ENCODE peak calls at places on chromosomes 11 and 22, in eight cellular contexts. One of them, this sample, is unnamed.

GRCh38 chr11:57288771-57289579 is 35.8 kb downstream of the TNKS1BP1 start:
- DNase-seq in PC-3: peak
- DNase-seq in activated CD4-positive, alpha-beta T cell treated with anti-CD3 and anti-CD28 coated beads, Interleukin-2, amount 50 U/mL, for 4 hours: no peak
- DNase-seq in neural crest cell: peak
- DNase-seq in fibroblast of lung: peak
- DNase-seq in Kasumi-1: no peak
- DNase-seq in GM23338: peak
- DNase-seq in breast epithelium: no peak
- DNase-seq in this sample: peak

GRCh38 chr11:225734-226453 is 10.2 kb downstream of the SIRT3 start:
- DNase-seq in fibroblast of lung: peak
- DNase-seq in activated CD4-positive, alpha-beta T cell treated with anti-CD3 and anti-CD28 coated beads, Interleukin-2, amount 50 U/mL, for 4 hours: no peak
- DNase-seq in GM23338: no peak
- DNase-seq in breast epithelium: no peak
- DNase-seq in PC-3: no peak
- DNase-seq in neural crest cell: no peak
- DNase-seq in Kasumi-1: peak
- DNase-seq in this sample: no peak

GRCh38 chr11:64970731-64971151 is 1.2 kb downstream of the MAJIN start:
- DNase-seq in PC-3: peak
- DNase-seq in GM23338: no peak
- DNase-seq in activated CD4-positive, alpha-beta T cell treated with anti-CD3 and anti-CD28 coated beads, Interleukin-2, amount 50 U/mL, for 4 hours: no peak
- DNase-seq in breast epithelium: no peak
- DNase-seq in Kasumi-1: no peak
- DNase-seq in fibroblast of lung: no peak
- DNase-seq in neural crest cell: no peak
- DNase-seq in this sample: peak

GRCh38 chr11:123518496-123519054 is 88.5 kb downstream of the GRAMD1B start:
- DNase-seq in Kasumi-1: no peak
- DNase-seq in activated CD4-positive, alpha-beta T cell treated with anti-CD3 and anti-CD28 coated beads, Interleukin-2, amount 50 U/mL, for 4 hours: no peak
- DNase-seq in PC-3: peak
- DNase-seq in fibroblast of lung: no peak
- DNase-seq in breast epithelium: no peak
- DNase-seq in neural crest cell: no peak
- DNase-seq in GM23338: no peak
- DNase-seq in this sample: no peak

GRCh38 chr22:36881504-36882245 is 20.9 kb downstream of the NCF4 start:
- DNase-seq in fibroblast of lung: peak
- DNase-seq in GM23338: no peak
- DNase-seq in neural crest cell: no peak
- DNase-seq in Kasumi-1: peak
- DNase-seq in breast epithelium: no peak
- DNase-seq in PC-3: no peak
- DNase-seq in activated CD4-positive, alpha-beta T cell treated with anti-CD3 and anti-CD28 coated beads, Interleukin-2, amount 50 U/mL, for 4 hours: no peak
- DNase-seq in this sample: no peak

GRCh38 chr11:65419460-65419772 is 3.2 kb upstream of the NEAT1 start:
- DNase-seq in Kasumi-1: no peak
- DNase-seq in activated CD4-positive, alpha-beta T cell treated with anti-CD3 and anti-CD28 coated beads, Interleukin-2, amount 50 U/mL, for 4 hours: no peak
- DNase-seq in fibroblast of lung: no peak
- DNase-seq in GM23338: no peak
- DNase-seq in neural crest cell: no peak
- DNase-seq in breast epithelium: no peak
- DNase-seq in PC-3: no peak
- DNase-seq in this sample: no peak

GRCh38 chr11:33475999-33476398 is 218.8 kb downstream of the HIPK3 start:
- DNase-seq in GM23338: no peak
- DNase-seq in neural crest cell: no peak
- DNase-seq in activated CD4-positive, alpha-beta T cell treated with anti-CD3 and anti-CD28 coated beads, Interleukin-2, amount 50 U/mL, for 4 hours: no peak
- DNase-seq in breast epithelium: no peak
- DNase-seq in Kasumi-1: no peak
- DNase-seq in fibroblast of lung: peak
- DNase-seq in PC-3: peak
- DNase-seq in this sample: peak

GRCh38 chr22:27986459-27986858 is 67.4 kb upstream of the PITPNB start:
- DNase-seq in neural crest cell: no peak
- DNase-seq in activated CD4-positive, alpha-beta T cell treated with anti-CD3 and anti-CD28 coated beads, Interleukin-2, amount 50 U/mL, for 4 hours: no peak
- DNase-seq in breast epithelium: no peak
- DNase-seq in fibroblast of lung: no peak
- DNase-seq in Kasumi-1: no peak
- DNase-seq in PC-3: no peak
- DNase-seq in GM23338: no peak
- DNase-seq in this sample: no peak

GRCh38 chr11:117720061-117720511 is 76.9 kb downstream of the DSCAML1 start:
- DNase-seq in Kasumi-1: no peak
- DNase-seq in activated CD4-positive, alpha-beta T cell treated with anti-CD3 and anti-CD28 coated beads, Interleukin-2, amount 50 U/mL, for 4 hours: no peak
- DNase-seq in GM23338: peak
- DNase-seq in neural crest cell: peak
- DNase-seq in breast epithelium: no peak
- DNase-seq in PC-3: no peak
- DNase-seq in fibroblast of lung: no peak
- DNase-seq in this sample: no peak

GRCh38 chr11:65403607-65404121 is 17.2 kb downstream of the FRMD8 start:
- DNase-seq in breast epithelium: no peak
- DNase-seq in GM23338: no peak
- DNase-seq in activated CD4-positive, alpha-beta T cell treated with anti-CD3 and anti-CD28 coated beads, Interleukin-2, amount 50 U/mL, for 4 hours: no peak
- DNase-seq in Kasumi-1: peak
- DNase-seq in fibroblast of lung: no peak
- DNase-seq in neural crest cell: no peak
- DNase-seq in PC-3: no peak
- DNase-seq in this sample: no peak

GRCh38 chr22:31321421-31321820 is 24.7 kb downstream of the PATZ1 start:
- DNase-seq in breast epithelium: peak
- DNase-seq in Kasumi-1: no peak
- DNase-seq in neural crest cell: no peak
- DNase-seq in fibroblast of lung: no peak
- DNase-seq in GM23338: no peak
- DNase-seq in activated CD4-positive, alpha-beta T cell treated with anti-CD3 and anti-CD28 coated beads, Interleukin-2, amount 50 U/mL, for 4 hours: no peak
- DNase-seq in PC-3: no peak
- DNase-seq in this sample: no peak

GRCh38 chr22:49373801-49374226 is 453.9 kb downstream of the BRD1 start:
- DNase-seq in fibroblast of lung: no peak
- DNase-seq in PC-3: no peak
- DNase-seq in activated CD4-positive, alpha-beta T cell treated with anti-CD3 and anti-CD28 coated beads, Interleukin-2, amount 50 U/mL, for 4 hours: no peak
- DNase-seq in neural crest cell: no peak
- DNase-seq in breast epithelium: no peak
- DNase-seq in Kasumi-1: no peak
- DNase-seq in GM23338: no peak
- DNase-seq in this sample: no peak

GRCh38 chr11:104690243-104690642 is 208.0 kb downstream of the CASP12 start:
- DNase-seq in fibroblast of lung: no peak
- DNase-seq in Kasumi-1: no peak
- DNase-seq in GM23338: no peak
- DNase-seq in activated CD4-positive, alpha-beta T cell treated with anti-CD3 and anti-CD28 coated beads, Interleukin-2, amount 50 U/mL, for 4 hours: no peak
- DNase-seq in breast epithelium: no peak
- DNase-seq in neural crest cell: no peak
- DNase-seq in PC-3: no peak
- DNase-seq in this sample: no peak

GRCh38 chr11:118003456-118003855 is 17.3 kb downstream of the IL10RA start:
- DNase-seq in Kasumi-1: no peak
- DNase-seq in neural crest cell: no peak
- DNase-seq in GM23338: no peak
- DNase-seq in fibroblast of lung: no peak
- DNase-seq in breast epithelium: no peak
- DNase-seq in PC-3: no peak
- DNase-seq in activated CD4-positive, alpha-beta T cell treated with anti-CD3 and anti-CD28 coated beads, Interleukin-2, amount 50 U/mL, for 4 hours: no peak
- DNase-seq in this sample: no peak

GRCh38 chr22:38230108-38230825 is 28.5 kb downstream of the MAFF start:
- DNase-seq in Kasumi-1: peak
- DNase-seq in activated CD4-positive, alpha-beta T cell treated with anti-CD3 and anti-CD28 coated beads, Interleukin-2, amount 50 U/mL, for 4 hours: peak
- DNase-seq in fibroblast of lung: no peak
- DNase-seq in neural crest cell: no peak
- DNase-seq in PC-3: peak
- DNase-seq in breast epithelium: peak
- DNase-seq in GM23338: peak
- DNase-seq in this sample: peak

GRCh38 chr22:25137577-25138525 is 61.8 kb upstream of the CRYBB3 start:
- DNase-seq in breast epithelium: no peak
- DNase-seq in activated CD4-positive, alpha-beta T cell treated with anti-CD3 and anti-CD28 coated beads, Interleukin-2, amount 50 U/mL, for 4 hours: no peak
- DNase-seq in Kasumi-1: no peak
- DNase-seq in neural crest cell: no peak
- DNase-seq in GM23338: no peak
- DNase-seq in fibroblast of lung: no peak
- DNase-seq in PC-3: peak
- DNase-seq in this sample: peak

GRCh38 chr11:76719686-76720085 is 49.1 kb upstream of the LRRC32 start:
- DNase-seq in breast epithelium: no peak
- DNase-seq in GM23338: no peak
- DNase-seq in neural crest cell: no peak
- DNase-seq in PC-3: no peak
- DNase-seq in Kasumi-1: no peak
- DNase-seq in activated CD4-positive, alpha-beta T cell treated with anti-CD3 and anti-CD28 coated beads, Interleukin-2, amount 50 U/mL, for 4 hours: no peak
- DNase-seq in fibroblast of lung: no peak
- DNase-seq in this sample: no peak

GRCh38 chr11:28139848-28140415 is 31.7 kb downstream of the METTL15 start:
- DNase-seq in GM23338: no peak
- DNase-seq in fibroblast of lung: no peak
- DNase-seq in Kasumi-1: no peak
- DNase-seq in neural crest cell: no peak
- DNase-seq in PC-3: no peak
- DNase-seq in activated CD4-positive, alpha-beta T cell treated with anti-CD3 and anti-CD28 coated beads, Interleukin-2, amount 50 U/mL, for 4 hours: no peak
- DNase-seq in breast epithelium: no peak
- DNase-seq in this sample: no peak

GRCh38 chr11:15770798-15771414 is 585.4 kb downstream of the SOX6 start:
- DNase-seq in Kasumi-1: no peak
- DNase-seq in breast epithelium: no peak
- DNase-seq in PC-3: no peak
- DNase-seq in fibroblast of lung: peak
- DNase-seq in neural crest cell: peak
- DNase-seq in activated CD4-positive, alpha-beta T cell treated with anti-CD3 and anti-CD28 coated beads, Interleukin-2, amount 50 U/mL, for 4 hours: no peak
- DNase-seq in GM23338: peak
- DNase-seq in this sample: peak

GRCh38 chr22:49677495-49677889 is 150.2 kb downstream of the BRD1 start:
- DNase-seq in PC-3: no peak
- DNase-seq in breast epithelium: no peak
- DNase-seq in Kasumi-1: no peak
- DNase-seq in activated CD4-positive, alpha-beta T cell treated with anti-CD3 and anti-CD28 coated beads, Interleukin-2, amount 50 U/mL, for 4 hours: no peak
- DNase-seq in GM23338: no peak
- DNase-seq in fibroblast of lung: no peak
- DNase-seq in neural crest cell: no peak
- DNase-seq in this sample: no peak

GRCh38 chr11:71153005-71153395 is 99.4 kb downstream of the SHANK2 start:
- DNase-seq in Kasumi-1: no peak
- DNase-seq in breast epithelium: no peak
- DNase-seq in PC-3: peak
- DNase-seq in activated CD4-positive, alpha-beta T cell treated with anti-CD3 and anti-CD28 coated beads, Interleukin-2, amount 50 U/mL, for 4 hours: no peak
- DNase-seq in fibroblast of lung: no peak
- DNase-seq in GM23338: peak
- DNase-seq in neural crest cell: no peak
- DNase-seq in this sample: peak

GRCh38 chr11:116035972-116036371 is 531.8 kb upstream of the CADM1 start:
- DNase-seq in Kasumi-1: no peak
- DNase-seq in fibroblast of lung: no peak
- DNase-seq in neural crest cell: no peak
- DNase-seq in breast epithelium: no peak
- DNase-seq in activated CD4-positive, alpha-beta T cell treated with anti-CD3 and anti-CD28 coated beads, Interleukin-2, amount 50 U/mL, for 4 hours: no peak
- DNase-seq in PC-3: no peak
- DNase-seq in GM23338: peak
- DNase-seq in this sample: peak

GRCh38 chr22:37401861-37402506 is 25.3 kb downstream of the ELFN2 start:
- DNase-seq in breast epithelium: no peak
- DNase-seq in neural crest cell: no peak
- DNase-seq in GM23338: no peak
- DNase-seq in Kasumi-1: no peak
- DNase-seq in PC-3: no peak
- DNase-seq in activated CD4-positive, alpha-beta T cell treated with anti-CD3 and anti-CD28 coated beads, Interleukin-2, amount 50 U/mL, for 4 hours: no peak
- DNase-seq in fibroblast of lung: no peak
- DNase-seq in this sample: no peak

GRCh38 chr11:116782728-116783127 is 5.1 kb downstream of the ZPR1 start:
- DNase-seq in PC-3: peak
- DNase-seq in Kasumi-1: no peak
- DNase-seq in breast epithelium: no peak
- DNase-seq in activated CD4-positive, alpha-beta T cell treated with anti-CD3 and anti-CD28 coated beads, Interleukin-2, amount 50 U/mL, for 4 hours: no peak
- DNase-seq in neural crest cell: no peak
- DNase-seq in GM23338: no peak
- DNase-seq in fibroblast of lung: peak
- DNase-seq in this sample: no peak

GRCh38 chr11:76885390-76886097 is 24.8 kb downstream of the ACER3 start:
- DNase-seq in GM23338: no peak
- DNase-seq in neural crest cell: no peak
- DNase-seq in fibroblast of lung: peak
- DNase-seq in Kasumi-1: peak
- DNase-seq in breast epithelium: no peak
- DNase-seq in activated CD4-positive, alpha-beta T cell treated with anti-CD3 and anti-CD28 coated beads, Interleukin-2, amount 50 U/mL, for 4 hours: no peak
- DNase-seq in PC-3: peak
- DNase-seq in this sample: no peak

This sample was measured in DMS53.